ENCODE peak calls at places on chromosomes 3 and 15, in seven cellular contexts. L is lower leg skin, H is thoracic aorta, Q is GM20000, O is upper lobe of left lung, X is lower lobe of right lung, E is dorsolateral prefrontal cortex. N is an unnamed sample.

GRCh38 chr15:77804210-77804609 is 171.5 kb upstream of the LINGO1 start:
- DNase-seq in L (no peak), H (no peak), Q (no peak), O (no peak), X (no peak), E (no peak), N (no peak)

GRCh38 chr15:24761704-24762302 is 86.2 kb downstream of the NPAP1 start:
- DNase-seq in L (no peak), H (no peak), Q (peak), O (no peak), X (no peak), E (no peak), N (no peak)

GRCh38 chr15:70023064-70023768 is 74.5 kb downstream of the TLE3 start:
- DNase-seq in L (no peak), H (no peak), Q (peak), O (peak), X (peak), E (no peak), N (no peak)

GRCh38 chr15:25179673-25180511 is 225.1 kb downstream of the SNRPN start:
- DNase-seq in L (no peak), H (no peak), Q (no peak), O (peak), X (peak), E (peak), N (no peak)

GRCh38 chr3:78879516-78879860 is 888.3 kb downstream of the ROBO1 start:
- DNase-seq in L (no peak), H (no peak), Q (no peak), O (no peak), X (no peak), E (no peak), N (no peak)

GRCh38 chr15:39582977-39583585 is 2.2 kb downstream of the THBS1 start:
- DNase-seq in L (no peak), H (no peak), Q (no peak), O (no peak), X (no peak), E (no peak), N (no peak)

GRCh38 chr15:58523634-58524033 is 91.8 kb downstream of the LIPC start:
- DNase-seq in L (peak), H (no peak), Q (no peak), O (peak), X (no peak), E (no peak), N (no peak)

GRCh38 chr3:15805756-15806266 is 8.0 kb upstream of the ANKRD28 start:
- DNase-seq in L (no peak), H (no peak), Q (peak), O (no peak), X (no peak), E (no peak), N (no peak)

GRCh38 chr3:162295323-162295983 is 798.8 kb downstream of the OTOL1 start:
- DNase-seq in L (no peak), H (no peak), Q (no peak), O (no peak), X (no peak), E (no peak), N (no peak)

GRCh38 chr15:54082836-54083492 is 104.7 kb downstream of the UNC13C start:
- DNase-seq in L (no peak), H (no peak), Q (peak), O (no peak), X (no peak), E (no peak), N (no peak)

GRCh38 chr15:97995192-97995591 is 34.7 kb downstream of the ARRDC4 start:
- DNase-seq in L (no peak), H (no peak), Q (no peak), O (no peak), X (no peak), E (no peak), N (no peak)

GRCh38 chr3:113264249-113264648 is 52.9 kb downstream of the BOC start:
- DNase-seq in L (no peak), H (no peak), Q (no peak), O (no peak), X (no peak), E (no peak), N (no peak)

GRCh38 chr3:136277634-136278033 is 27.5 kb downstream of the PCCB start:
- DNase-seq in L (no peak), H (no peak), Q (no peak), O (no peak), X (no peak), E (no peak), N (no peak)

GRCh38 chr15:99090938-99091337 is 13.9 kb upstream of the SYNM start:
- DNase-seq in L (peak), H (no peak), Q (no peak), O (no peak), X (no peak), E (no peak), N (no peak)

GRCh38 chr3:69088033-69088432 is 3.3 kb downstream of the ARL6IP5 start:
- DNase-seq in L (no peak), H (no peak), Q (no peak), O (no peak), X (no peak), E (no peak), N (no peak)

GRCh38 chr3:188662214-188662613 is 508.3 kb downstream of the LPP start:
- DNase-seq in L (no peak), H (no peak), Q (no peak), O (no peak), X (no peak), E (no peak), N (no peak)

GRCh38 chr3:125194061-125194848 is 18.3 kb downstream of the SLC12A8 start:
- DNase-seq in L (no peak), H (no peak), Q (no peak), O (no peak), X (no peak), E (no peak), N (peak)

GRCh38 chr15:77032647-77033416 is 37.9 kb downstream of the PSTPIP1 start:
- DNase-seq in L (peak), H (no peak), Q (peak), O (peak), X (peak), E (peak), N (no peak)

GRCh38 chr15:44726568-44727461 is 9.5 kb upstream of the TRIM69 start:
- DNase-seq in L (no peak), H (no peak), Q (peak), O (peak), X (no peak), E (no peak), N (no peak)

GRCh38 chr3:117407317-117407716 is 697.7 kb downstream of the TUSC7 start:
- DNase-seq in L (no peak), H (no peak), Q (peak), O (no peak), X (no peak), E (no peak), N (no peak)
- TF ChIP-seq CTCF in L (no peak), H (no peak), Q (peak), O (no peak), X (no peak), E (no peak), N (peak)

GRCh38 chr3:49700453-49701128 is 11.2 kb downstream of the RNF123 start:
- DNase-seq in L (no peak), H (no peak), Q (no peak), O (no peak), X (no peak), E (no peak), N (no peak)
- TF ChIP-seq CTCF in L (no peak), H (no peak), Q (no peak), O (no peak), X (no peak), E (no peak), N (no peak)

GRCh38 chr15:31975446-31976229 is 54.7 kb upstream of the CHRNA7 start:
- DNase-seq in L (peak), H (no peak), Q (no peak), O (no peak), X (no peak), E (peak), N (no peak)
- TF ChIP-seq CTCF in L (no peak), H (no peak), Q (no peak), O (no peak), X (no peak), E (peak), N (no peak)

GRCh38 chr15:75684648-75685047 is 28.0 kb downstream of the CSPG4 start:
- DNase-seq in L (no peak), H (no peak), Q (no peak), O (no peak), X (no peak), E (no peak), N (no peak)
- TF ChIP-seq CTCF in L (no peak), H (no peak), Q (no peak), O (no peak), X (no peak), E (no peak), N (no peak)

GRCh38 chr3:21290557-21290956 is 460.5 kb downstream of the ZNF385D start:
- DNase-seq in L (no peak), H (no peak), Q (no peak), O (no peak), X (no peak), E (no peak), N (no peak)
- TF ChIP-seq CTCF in L (no peak), H (peak), Q (no peak), O (no peak), X (peak), E (peak), N (peak)

DNA sequence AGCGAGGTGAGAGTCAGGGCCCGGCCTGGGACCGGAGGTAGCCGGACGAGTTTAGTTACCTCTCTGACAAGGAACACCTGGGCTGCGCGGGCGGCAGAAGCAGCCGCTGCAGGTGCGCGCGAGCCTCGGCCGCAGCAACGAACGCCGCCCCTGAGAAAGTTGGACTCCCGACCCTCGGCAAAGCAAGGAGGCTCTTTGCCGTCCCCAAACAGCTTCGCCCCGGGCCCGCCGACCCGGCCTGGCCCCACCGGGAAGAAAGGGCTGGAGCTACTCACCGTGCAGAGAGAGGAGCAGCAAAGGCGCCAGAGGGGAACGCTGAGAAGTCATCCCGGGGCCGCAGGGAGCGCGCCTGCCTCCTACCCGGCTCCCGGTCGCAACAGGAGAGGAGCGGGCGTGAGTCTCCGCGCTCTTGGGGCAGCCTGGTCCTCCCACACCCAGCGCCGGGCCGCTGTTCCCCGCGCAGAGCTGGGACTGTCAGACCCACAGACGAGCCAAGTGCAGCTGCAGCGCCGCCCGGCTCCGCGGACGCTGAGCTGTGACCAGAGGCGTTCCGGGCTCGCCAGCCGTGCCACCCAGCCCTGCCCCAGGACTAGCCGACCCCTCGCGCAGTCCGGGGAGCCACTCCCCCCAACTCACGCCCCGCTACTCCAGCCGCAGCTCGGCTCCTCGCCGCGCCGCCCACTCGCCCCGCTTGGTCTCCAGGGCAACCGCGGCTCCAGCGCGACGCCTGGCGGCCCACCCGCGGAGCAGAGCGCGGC is at the start of gene IGSF11:
- DNase-seq in L (peak), H (no peak), Q (peak), O (peak), X (peak), E (peak), N (peak)
- TF ChIP-seq CTCF in L (no peak), H (peak), Q (peak), O (peak), X (peak), E (peak), N (peak)

DNA sequence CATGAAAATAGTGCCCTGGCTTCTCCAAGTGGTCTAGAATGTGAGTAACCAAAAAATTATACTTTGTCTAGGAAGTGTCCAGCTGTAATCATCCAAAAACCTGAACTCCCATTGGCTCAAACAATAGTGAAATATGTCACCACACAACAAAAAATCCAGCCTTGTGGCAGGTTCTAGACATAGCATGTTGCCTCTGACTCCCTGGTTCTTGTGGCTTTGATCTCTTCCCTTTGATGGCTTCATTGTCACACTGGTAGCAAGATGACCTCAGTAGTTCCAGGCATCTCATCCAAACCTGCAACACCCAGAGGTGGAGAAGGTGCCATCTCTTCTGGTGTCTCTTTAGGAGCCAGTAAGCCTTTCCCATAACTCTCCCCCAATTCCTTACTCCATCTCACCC is 74.7 kb downstream of the CMSS1 start:
- DNase-seq in L (no peak), H (no peak), Q (no peak), O (no peak), X (no peak), E (no peak), N (no peak)
- TF ChIP-seq CTCF in L (no peak), H (no peak), Q (no peak), O (no peak), X (no peak), E (no peak), N (no peak)

GRCh38 chr15:56249080-56249479 is 5.4 kb upstream of the RFX7 start:
- DNase-seq in L (no peak), H (no peak), Q (peak), O (peak), X (no peak), E (no peak), N (no peak)
- TF ChIP-seq CTCF in L (no peak), H (no peak), Q (peak), O (no peak), X (peak), E (peak), N (peak)

GRCh38 chr15:33639968-33640367 is 328.3 kb upstream of the CHRM5 start:
- DNase-seq in L (no peak), H (no peak), Q (no peak), O (no peak), X (no peak), E (no peak), N (no peak)
- TF ChIP-seq CTCF in L (no peak), H (no peak), Q (no peak), O (no peak), X (no peak), E (no peak), N (no peak)

N was measured in osteocyte.